ENCODE peak calls at places on chromosomes 13 and 19, in eight cellular contexts. G is cardiac muscle cell, O is SK-N-SH, V is endothelial cell of umbilical vein, K is GM23338, L is A549, I is AG04450, E is heart left ventricle. M is an unnamed sample.

GRCh38 chr19:15436012-15436825 is 13.5 kb downstream of the WIZ start:
- DNase-seq in G (no peak), O (no peak), V (no peak), K (peak), L (no peak), I (no peak), E (no peak), M (no peak)

GRCh38 chr19:13150187-13150918 is at the start of the genes IER2 and STX10:
- DNase-seq in G (peak), O (peak), V (peak), K (peak), L (peak), I (peak), E (peak), M (no peak)

GRCh38 chr13:35857769-35858168 is 273.4 kb downstream of the DCLK1 start:
- DNase-seq in G (peak), O (no peak), V (no peak), K (peak), L (no peak), I (no peak), E (no peak), M (no peak)

GRCh38 chr13:94009696-94010095 is 469.8 kb downstream of the DCT start:
- DNase-seq in G (peak), O (no peak), V (no peak), K (no peak), L (no peak), I (no peak), E (no peak), M (peak)

GRCh38 chr19:48968813-48969218 is 3.7 kb downstream of the FTL start:
- DNase-seq in G (no peak), O (no peak), V (no peak), K (no peak), L (no peak), I (no peak), E (no peak), M (no peak)

GRCh38 chr19:20513179-20513934 is 52.2 kb downstream of the ZNF737 start:
- DNase-seq in G (no peak), O (no peak), V (no peak), K (peak), L (no peak), I (no peak), E (no peak), M (no peak)

GRCh38 chr19:55443824-55444719 is 972 bp upstream of the SHISA7 start:
- DNase-seq in G (no peak), O (no peak), V (no peak), K (peak), L (no peak), I (no peak), E (no peak), M (no peak)

GRCh38 chr13:39542361-39542760 is 60.6 kb downstream of the LHFPL6 start:
- DNase-seq in G (no peak), O (no peak), V (no peak), K (no peak), L (no peak), I (no peak), E (no peak), M (no peak)

GRCh38 chr19:58328999-58329398 is 2.2 kb downstream of the ZSCAN22 start:
- DNase-seq in G (no peak), O (peak), V (no peak), K (peak), L (no peak), I (no peak), E (no peak), M (no peak)

GRCh38 chr19:10553087-10553667 is 9.5 kb downstream of the ATG4D start:
- DNase-seq in G (no peak), O (no peak), V (no peak), K (no peak), L (no peak), I (no peak), E (no peak), M (no peak)

GRCh38 chr19:46271488-46272197 is 25.2 kb upstream of the HIF3A start:
- DNase-seq in G (peak), O (no peak), V (peak), K (no peak), L (peak), I (no peak), E (no peak), M (no peak)

GRCh38 chr19:15101479-15102082 is 5.6 kb upstream of the SYDE1 start:
- DNase-seq in G (peak), O (peak), V (peak), K (peak), L (no peak), I (no peak), E (no peak), M (peak)

GRCh38 chr19:15331419-15332310 is 674 bp downstream of the BRD4 start:
- DNase-seq in G (peak), O (peak), V (no peak), K (peak), L (peak), I (no peak), E (peak), M (no peak)

GRCh38 chr19:58154287-58154678 is 3.7 kb upstream of the ZNF329 start:
- DNase-seq in G (peak), O (no peak), V (peak), K (peak), L (no peak), I (no peak), E (peak), M (no peak)

GRCh38 chr19:33047422-33047821 is 17.3 kb downstream of the RHPN2 start:
- DNase-seq in G (peak), O (no peak), V (no peak), K (peak), L (no peak), I (no peak), E (no peak), M (peak)

GRCh38 chr19:16268676-16269319 is 55.8 kb upstream of the KLF2 start:
- DNase-seq in G (no peak), O (no peak), V (no peak), K (no peak), L (no peak), I (no peak), E (no peak), M (no peak)

GRCh38 chr19:48991823-48992570 is 1.1 kb downstream of the GYS1 start:
- DNase-seq in G (peak), O (peak), V (peak), K (peak), L (peak), I (peak), E (peak), M (peak)

GRCh38 chr19:30498707-30499106 is 126.5 kb downstream of the ZNF536 start:
- DNase-seq in G (no peak), O (no peak), V (no peak), K (peak), L (no peak), I (no peak), E (no peak), M (no peak)

GRCh38 chr13:53064721-53065120 is 36.1 kb downstream of the OLFM4 start:
- DNase-seq in G (peak), O (peak), V (no peak), K (no peak), L (no peak), I (no peak), E (peak), M (no peak)

GRCh38 chr19:16820056-16820455 is 9.1 kb upstream of the SIN3B start:
- DNase-seq in G (no peak), O (no peak), V (no peak), K (no peak), L (no peak), I (no peak), E (no peak), M (no peak)

GRCh38 chr19:7480222-7480974 is 8.4 kb downstream of the PEX11G start:
- DNase-seq in G (no peak), O (peak), V (no peak), K (no peak), L (no peak), I (no peak), E (no peak), M (no peak)

GRCh38 chr13:27379694-27380596 is 44.5 kb upstream of the GTF3A start:
- DNase-seq in G (peak), O (peak), V (peak), K (peak), L (peak), I (no peak), E (peak), M (no peak)

GRCh38 chr19:23882493-23882892 is 32.2 kb upstream of the ZNF726 start:
- DNase-seq in G (no peak), O (no peak), V (no peak), K (no peak), L (no peak), I (no peak), E (no peak), M (no peak)

GRCh38 chr19:58543826-58544590 is at the start of gene TRIM28:
- DNase-seq in G (peak), O (peak), V (peak), K (peak), L (peak), I (peak), E (peak), M (peak)

GRCh38 chr13:23658929-23659541 is 88.8 kb downstream of the TNFRSF19 start:
- DNase-seq in G (no peak), O (no peak), V (no peak), K (no peak), L (no peak), I (no peak), E (no peak), M (no peak)

GRCh38 chr13:28609936-28610335 is 49.0 kb upstream of the POMP start:
- DNase-seq in G (peak), O (no peak), V (no peak), K (no peak), L (no peak), I (peak), E (no peak), M (no peak)

GRCh38 chr19:7799640-7800355 is 30.2 kb upstream of the EVI5L start:
- DNase-seq in G (peak), O (peak), V (peak), K (peak), L (peak), I (peak), E (peak), M (peak)

GRCh38 chr13:42064259-42064658 is 15.8 kb downstream of the DGKH start:
- DNase-seq in G (peak), O (no peak), V (peak), K (no peak), L (no peak), I (no peak), E (no peak), M (no peak)

GRCh38 chr19:34241513-34242337 is 12.6 kb upstream of the GARRE1 start:
- DNase-seq in G (no peak), O (no peak), V (no peak), K (peak), L (peak), I (no peak), E (no peak), M (no peak)
- TF ChIP-seq CTCF in G (peak), O (peak), V (peak), K (peak), L (peak), I (peak), E (no peak), M (peak)

DNA sequence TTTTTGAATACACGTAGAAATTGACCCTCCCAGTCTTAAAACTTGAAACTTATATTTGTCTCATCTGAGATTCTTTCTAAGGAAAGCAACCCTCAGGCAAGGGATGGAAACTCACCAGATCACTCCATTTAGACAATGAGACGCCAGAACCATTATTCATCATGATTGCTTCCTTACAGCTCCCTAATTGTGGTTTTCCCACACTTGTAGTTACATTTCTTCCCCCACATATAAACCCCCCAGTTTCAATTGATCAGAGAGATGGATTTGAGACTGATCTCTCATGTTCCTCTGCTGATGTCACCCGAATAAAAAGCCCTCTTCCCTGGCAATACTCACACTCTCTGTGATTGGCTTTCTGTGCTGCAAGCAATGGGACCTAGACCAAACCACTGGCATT is 197.9 kb upstream of the STARD13 start:
- DNase-seq in G (no peak), O (no peak), V (no peak), K (no peak), L (no peak), I (no peak), E (no peak), M (peak)
- H3K27ac ChIP-seq in G (no peak), O (no peak), V (no peak), K (no peak), L (no peak), I (no peak), E (no peak), M (peak)

DNA sequence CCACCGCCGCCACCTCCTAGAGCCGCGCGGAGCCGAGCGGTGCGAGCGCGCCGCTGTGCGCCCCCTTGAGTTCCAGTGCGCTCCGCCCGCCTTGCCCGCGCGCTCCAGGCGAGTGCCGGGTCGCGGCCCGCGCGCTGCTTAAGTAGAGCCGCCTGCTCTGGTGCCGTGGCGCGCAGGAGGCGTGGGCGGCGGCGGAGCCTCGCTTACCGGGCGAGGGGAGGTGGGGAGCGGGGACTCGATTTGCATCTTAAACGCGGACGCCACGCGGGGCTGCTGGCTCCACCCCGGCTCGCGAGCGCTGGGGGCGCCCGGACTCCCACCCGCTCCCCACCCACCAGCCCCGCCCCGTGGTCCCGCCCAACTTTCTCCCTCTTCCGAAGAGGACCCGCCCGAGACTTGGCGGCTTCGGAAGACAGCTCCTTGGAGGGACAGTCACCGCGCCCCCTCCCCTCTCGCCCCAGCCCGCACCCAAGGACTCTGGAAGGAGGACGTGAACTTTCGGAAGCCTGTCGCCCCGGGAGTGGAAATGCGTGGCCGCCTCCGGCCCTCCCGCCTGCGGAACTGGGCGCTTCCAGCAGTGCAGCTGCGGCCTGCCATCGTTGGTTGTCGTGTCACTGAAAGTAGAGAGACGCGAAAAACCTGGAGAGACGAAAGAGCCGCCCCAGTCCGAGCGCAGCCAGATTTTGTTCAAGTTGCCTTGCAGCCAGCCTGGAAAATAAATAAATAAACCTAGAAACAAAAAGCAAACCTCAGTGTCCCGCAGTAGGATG is at the start of gene KCTD12:
- DNase-seq in G (peak), O (peak), V (peak), K (peak), L (peak), I (no peak), E (peak), M (peak)
- TF ChIP-seq CTCF in G (peak), O (peak), V (peak), K (peak), L (peak), I (peak), E (peak), M (peak)

GRCh38 chr13:45615501-45616101 is at the start of gene ERICH6B:
- DNase-seq in G (peak), O (no peak), V (no peak), K (peak), L (no peak), I (no peak), E (no peak), M (no peak)
- H3K27ac ChIP-seq in G (no peak), O (no peak), V (no peak), K (no peak), L (no peak), I (no peak), E (no peak), M (no peak)

GRCh38 chr19:54081032-54081431 is at the start of gene TARM1:
- DNase-seq in G (no peak), O (no peak), V (no peak), K (peak), L (no peak), I (no peak), E (no peak), M (no peak)
- TF ChIP-seq CTCF in G (no peak), O (no peak), V (no peak), K (no peak), L (no peak), I (no peak), E (no peak), M (no peak)

GRCh38 chr13:109792416-109793090 is 6.2 kb upstream of the IRS2 start:
- DNase-seq in G (no peak), O (no peak), V (no peak), K (no peak), L (no peak), I (no peak), E (no peak), M (no peak)

GRCh38 chr13:109788372-109789195 is 2.2 kb upstream of the IRS2 start:
- DNase-seq in G (no peak), O (no peak), V (no peak), K (no peak), L (no peak), I (no peak), E (no peak), M (no peak)

GRCh38 chr13:109790071-109790470 is 3.7 kb upstream of the IRS2 start:
- DNase-seq in G (peak), O (no peak), V (no peak), K (no peak), L (no peak), I (no peak), E (no peak), M (no peak)

GRCh38 chr13:109789262-109789661 is 2.9 kb upstream of the IRS2 start:
- DNase-seq in G (no peak), O (peak), V (no peak), K (no peak), L (no peak), I (no peak), E (no peak), M (no peak)

DNA sequence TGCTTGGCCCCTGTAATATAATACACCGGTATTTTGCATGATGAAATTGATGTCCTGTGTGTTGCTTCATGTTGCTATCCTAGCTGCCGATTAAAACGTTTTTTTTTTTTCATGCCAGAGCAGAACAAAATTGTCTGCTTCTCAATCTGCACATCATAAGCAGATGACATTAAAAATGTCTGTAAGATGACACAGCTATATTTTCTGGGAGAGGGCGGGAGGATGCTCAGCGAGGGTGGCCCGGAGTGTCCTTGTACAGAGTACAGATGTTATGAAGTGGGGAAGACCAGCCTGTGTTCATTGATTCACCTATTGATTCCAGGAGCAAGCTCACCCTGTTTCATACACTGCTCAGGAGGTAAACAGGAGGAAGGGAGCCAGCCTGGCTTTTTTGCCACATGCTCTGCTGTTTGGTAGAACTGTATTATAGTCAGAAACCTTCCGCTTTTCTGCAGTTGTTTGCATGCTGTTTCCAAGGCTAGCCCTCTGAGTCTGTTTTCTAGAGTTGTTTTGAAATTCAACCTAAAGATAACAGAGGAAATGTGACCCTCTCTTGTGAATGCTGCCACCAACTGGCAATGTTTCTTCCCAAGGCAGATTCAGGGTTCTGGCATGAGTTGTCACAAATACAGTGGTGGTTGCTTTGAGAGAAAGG is 4.7 kb upstream of the IRS2 start:
- DNase-seq in G (peak), O (peak), V (peak), K (peak), L (no peak), I (no peak), E (no peak), M (no peak)
- H3K27ac ChIP-seq in G (no peak), O (peak), V (no peak), K (no peak), L (peak), I (no peak), E (peak), M (no peak)

GRCh38 chr13:103772576-103772975 is 706.4 kb upstream of the SLC10A2 start:
- DNase-seq in G (no peak), O (no peak), V (no peak), K (peak), L (peak), I (no peak), E (no peak), M (no peak)
- TF ChIP-seq CTCF in G (no peak), O (no peak), V (no peak), K (peak), L (peak), I (no peak), E (no peak), M (peak)

GRCh38 chr13:20703785-20704458 is 423 bp downstream of the IL17D start:
- DNase-seq in G (peak), O (peak), V (peak), K (peak), L (peak), I (peak), E (peak), M (peak)
- H3K27ac ChIP-seq in G (no peak), O (no peak), V (no peak), K (no peak), L (peak), I (no peak), E (no peak), M (no peak)

DNA sequence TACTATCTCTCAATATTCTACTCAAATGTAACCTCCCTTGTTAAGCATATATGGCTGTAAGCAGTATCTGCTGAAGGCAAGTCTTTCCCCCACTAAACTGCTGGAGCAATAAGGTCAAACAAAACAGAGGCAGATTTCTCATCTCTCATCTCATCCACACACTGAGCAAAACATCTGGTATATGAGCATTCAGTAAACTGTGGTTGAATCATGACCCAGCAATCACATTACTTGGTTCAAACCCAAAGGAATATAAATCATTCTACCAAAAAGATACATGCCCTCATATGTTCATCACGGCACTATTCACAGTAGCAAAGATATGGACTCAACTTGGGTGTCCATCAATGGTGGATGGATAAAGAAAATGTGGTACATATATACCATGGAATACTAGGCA is 344.4 kb downstream of the SUCLA2 start:
- DNase-seq in G (no peak), O (no peak), V (no peak), K (no peak), L (no peak), I (no peak), E (no peak), M (no peak)
- TF ChIP-seq CTCF in G (no peak), O (no peak), V (no peak), K (no peak), L (no peak), I (no peak), E (no peak), M (no peak)

GRCh38 chr19:1066251-1066747 is 668 bp upstream of the ARHGAP45 start:
- DNase-seq in G (no peak), O (peak), V (no peak), K (peak), L (no peak), I (no peak), E (no peak), M (no peak)

GRCh38 chr19:1065606-1066109 is 1.3 kb upstream of the ARHGAP45 start:
- DNase-seq in G (no peak), O (no peak), V (no peak), K (peak), L (no peak), I (no peak), E (no peak), M (no peak)

GRCh38 chr19:1067341-1068103 is 555 bp downstream of the ARHGAP45 start:
- DNase-seq in G (no peak), O (no peak), V (no peak), K (no peak), L (no peak), I (no peak), E (no peak), M (no peak)

GRCh38 chr19:1068111-1069001 is 1.4 kb downstream of the ARHGAP45 start:
- DNase-seq in G (no peak), O (no peak), V (no peak), K (no peak), L (no peak), I (no peak), E (peak), M (no peak)

GRCh38 chr19:1066748-1067340 is at the start of gene ARHGAP45:
- DNase-seq in G (no peak), O (peak), V (no peak), K (peak), L (no peak), I (no peak), E (peak), M (no peak)
- H3K27ac ChIP-seq in G (peak), O (no peak), V (no peak), K (no peak), L (peak), I (no peak), E (peak), M (no peak)